ENCODE peak calls at places on chromosomes 2 and 18, in four cellular contexts. E is sigmoid colon, R is Karpas-422, Y is fibroblast of lung. K is an unnamed sample.

GRCh38 chr2:76197428-76197827 is 486.7 kb upstream of the GCFC2 start:
- DNase-seq in E (no peak), R (no peak), Y (no peak), K (peak; percentile 5)

GRCh38 chr2:20531633-20532262 is 84.9 kb downstream of the RHOB start:
- DNase-seq in R (no peak), E (no peak), Y (no peak), K (no peak)

GRCh38 chr2:18588802-18589201 is 567 bp downstream of the NT5C1B start:
- DNase-seq in R (no peak), Y (no peak), E (no peak), K (no peak)

GRCh38 chr2:1193801-1194200 is 219.5 kb upstream of the TPO start:
- DNase-seq in E (no peak), R (no peak), Y (no peak), K (no peak)

GRCh38 chr18:13361422-13361821 is 142.9 kb downstream of the LDLRAD4 start:
- DNase-seq in R (no peak), Y (no peak), E (no peak), K (no peak)

GRCh38 chr2:16242906-16243305 is 302.6 kb downstream of the MYCN start:
- DNase-seq in Y (no peak), E (no peak), R (no peak), K (no peak)

GRCh38 chr2:171702781-171703556 is 15.7 kb downstream of the DYNC1I2 start:
- DNase-seq in R (no peak), Y (peak; percentile 42), E (no peak), K (no peak)

GRCh38 chr2:151762694-151763093 is 28.4 kb upstream of the NEB start:
- DNase-seq in Y (no peak), E (no peak), R (no peak), K (no peak)

GRCh38 chr2:170218456-170218855 is 40.5 kb downstream of the MYO3B start:
- DNase-seq in Y (peak; percentile 23), R (no peak), E (no peak), K (no peak)

GRCh38 chr2:221572821-221573429 is 821 bp upstream of the EPHA4 start:
- DNase-seq in Y (peak; percentile 48), R (no peak), E (peak; percentile 76), K (no peak)

GRCh38 chr2:42367835-42368234 is 6.8 kb upstream of the COX7A2L start:
- DNase-seq in R (no peak), E (no peak), Y (peak; percentile 17), K (no peak)

GRCh38 chr2:180247658-180248057 is 240.6 kb upstream of the CWC22 start:
- DNase-seq in Y (peak; percentile 28), E (no peak), R (no peak), K (no peak)

GRCh38 chr2:239269173-239269865 is 131.5 kb downstream of the HDAC4 start:
- DNase-seq in R (no peak), Y (no peak), E (no peak), K (no peak)

GRCh38 chr2:48397846-48398245 is 132.1 kb upstream of the STON1 start:
- DNase-seq in E (no peak), Y (no peak), R (no peak), K (no peak)

GRCh38 chr18:74373428-74373827 is 57.8 kb downstream of the C18orf63 start:
- DNase-seq in R (no peak), Y (no peak), E (no peak), K (no peak)

DNA sequence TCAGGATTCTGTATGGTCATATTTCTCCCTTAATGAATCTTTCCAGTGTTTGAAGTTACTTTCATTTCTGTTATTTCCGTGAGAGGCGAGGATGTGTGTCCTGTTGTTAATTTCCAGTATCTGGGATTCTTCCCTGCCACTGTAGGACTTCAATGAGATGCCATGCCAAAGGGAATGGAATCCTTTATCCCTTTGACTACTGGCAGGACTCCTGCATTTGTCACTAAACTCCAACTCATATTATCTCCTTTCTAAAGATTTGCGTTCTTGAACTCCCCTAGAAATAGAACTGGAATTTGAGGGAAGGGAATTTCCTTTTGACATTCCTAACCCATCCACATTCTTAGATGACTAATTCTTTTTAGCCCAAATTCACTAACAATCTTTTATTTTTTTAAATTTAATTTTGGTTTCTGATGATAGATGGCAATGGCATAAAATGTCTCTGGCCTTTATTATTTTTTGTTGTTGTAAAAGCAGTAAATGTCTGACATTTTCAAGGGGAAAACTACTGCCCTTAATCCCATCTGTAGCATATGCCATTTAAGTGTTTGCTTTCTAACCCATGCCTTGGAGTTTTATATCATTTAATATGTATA is 87.8 kb upstream of the EML6 start:
- DNase-seq in E (no peak), Y (no peak), R (no peak), K (no peak)
- H3K27ac ChIP-seq in E (peak overlapping the region; percentile 71), Y (peak overlapping the region; percentile 58), R (no peak overlapping the region), K (no peak overlapping the region)

DNA sequence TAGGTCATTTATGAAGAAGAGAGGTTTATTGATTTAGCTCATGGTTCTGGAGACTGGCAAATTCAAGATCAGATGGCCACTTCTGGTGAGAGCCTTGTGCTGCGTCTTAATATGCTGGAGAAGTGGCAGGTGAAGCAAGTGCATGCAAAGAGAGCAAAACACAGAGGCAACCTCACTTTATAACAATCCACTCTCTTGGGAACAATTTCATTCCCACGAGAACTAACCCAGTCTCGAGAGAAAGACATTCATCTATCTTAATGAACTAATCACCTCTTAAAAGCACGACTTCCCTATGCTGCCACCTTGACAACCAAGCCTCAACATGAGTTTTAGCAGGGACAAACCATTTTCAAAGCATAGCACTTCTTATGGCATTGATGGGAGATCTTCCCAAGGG is 186.5 kb upstream of the RASGRP3 start:
- DNase-seq in Y (no peak), E (no peak), R (peak; percentile 45), K (no peak)
- H3K27ac ChIP-seq in Y (no peak overlapping the region), E (peak overlapping the region; percentile 82), R (peak overlapping the region; percentile 72), K (no peak overlapping the region)

GRCh38 chr18:65103864-65104263 is 646.9 kb upstream of the CDH7 start:
- DNase-seq in R (no peak), Y (no peak), E (no peak), K (no peak)
- H3K27ac ChIP-seq in R (no peak overlapping the region), Y (no peak overlapping the region), E (no peak overlapping the region), K (no peak overlapping the region)

DNA sequence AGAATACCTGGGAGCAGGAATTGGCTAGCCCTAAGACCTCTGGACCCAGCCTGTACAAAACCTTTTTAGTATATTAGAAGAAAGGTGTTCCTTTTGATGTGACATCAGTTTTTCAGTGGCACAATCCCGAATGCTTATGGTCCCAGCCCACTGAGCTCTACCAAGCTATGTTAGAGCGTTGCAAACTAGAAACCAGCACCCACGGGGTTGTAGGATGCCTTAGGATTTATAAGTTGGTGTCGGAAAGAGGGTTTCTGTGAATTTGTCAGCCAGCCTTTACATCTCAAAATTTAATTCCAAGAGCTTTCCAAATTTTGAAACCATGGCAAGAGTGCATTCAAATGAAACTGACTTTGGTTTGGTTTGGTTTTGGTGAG is 499 bp upstream of the LMAN1 start:
- DNase-seq in E (no peak), Y (peak; percentile 28), R (no peak), K (no peak)
- H3K27ac ChIP-seq in E (peak overlapping the region; percentile 85), Y (no peak overlapping the region), R (no peak overlapping the region), K (no peak overlapping the region)

DNA sequence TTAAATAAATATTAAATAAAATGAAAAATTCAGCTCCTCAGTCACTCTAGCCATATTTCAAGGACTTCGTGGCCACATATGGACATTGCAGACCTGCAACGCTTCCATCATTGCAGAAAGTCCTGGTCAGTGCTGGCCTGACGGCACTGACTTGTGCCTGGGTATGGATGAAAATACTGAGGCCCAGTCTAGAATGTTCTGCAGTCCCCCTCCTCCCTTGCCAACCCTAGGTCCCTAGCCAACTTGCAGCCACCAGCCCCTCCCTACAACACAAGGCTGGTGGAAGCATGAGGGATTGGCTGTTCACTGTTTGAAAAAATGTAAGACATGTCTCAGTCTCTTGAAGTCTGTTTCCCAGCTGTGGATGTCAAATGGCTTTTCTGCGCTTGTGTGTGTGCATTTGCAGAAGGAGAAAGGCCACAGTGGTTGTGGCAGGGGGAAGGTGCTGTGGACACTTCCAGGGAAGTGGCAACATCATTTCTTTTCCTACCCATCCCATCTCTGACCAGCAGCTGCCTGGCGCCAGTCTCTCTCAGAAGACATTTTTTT is 9.9 kb downstream of the IGFBP5 start:
- DNase-seq in Y (no peak), R (no peak), E (peak; percentile 50), K (no peak)
- H3K27ac ChIP-seq in Y (no peak overlapping the region), R (no peak overlapping the region), E (peak overlapping the region; percentile 80), K (no peak overlapping the region)

DNA sequence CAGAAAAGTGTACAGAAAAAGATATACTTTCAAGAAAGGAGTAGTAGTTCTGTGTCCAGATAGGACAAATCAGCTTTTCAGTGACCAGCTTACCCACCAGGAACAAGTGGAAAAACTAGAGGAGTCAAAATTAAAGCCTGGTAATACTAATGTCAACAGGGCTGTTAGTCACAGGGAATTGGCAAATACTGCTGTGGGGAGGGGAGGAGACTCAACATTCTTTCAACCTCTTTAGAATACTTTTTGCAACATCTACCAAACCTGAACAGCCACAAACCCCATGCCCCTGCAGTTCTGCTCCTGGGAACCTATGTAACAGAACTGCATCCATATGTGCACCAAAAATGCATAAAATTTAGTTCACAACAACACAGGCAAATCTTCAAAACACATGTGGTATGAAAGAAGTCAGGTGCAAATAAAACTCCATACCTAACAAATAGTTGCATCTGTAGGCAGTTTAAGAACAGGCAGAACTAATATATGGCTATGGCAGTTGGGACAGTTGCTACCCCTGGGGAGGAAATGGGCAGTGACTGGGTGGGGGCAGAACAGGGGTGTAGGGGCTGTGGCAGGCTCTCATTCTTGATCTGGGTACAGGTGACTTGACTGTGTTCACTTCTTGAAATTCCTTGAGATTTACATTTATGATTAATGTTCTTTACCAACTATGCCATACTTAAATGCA is 9.7 kb downstream of the CMPK2 start:
- DNase-seq in R (no peak), E (no peak), Y (no peak), K (no peak)
- H3K27ac ChIP-seq in R (no peak overlapping the region), E (no peak overlapping the region), Y (no peak overlapping the region), K (no peak overlapping the region)